ENCODE peak calls at places on chromosomes 7 and 10, in four cellular contexts. R, D, E and O are unnamed samples.

GRCh38 chr10:23516530-23516929 is 77.7 kb downstream of the OTUD1 start:
- DNase-seq in R (no peak), D (no peak), E (peak; percentile 15), O (no peak)

GRCh38 chr7:106657085-106657991 is 3.6 kb downstream of the CCDC71L start:
- DNase-seq in R (no peak), D (no peak), E (no peak), O (no peak)

GRCh38 chr7:130210181-130210935 is 2.7 kb downstream of the SSMEM1 start:
- DNase-seq in R (no peak), D (peak; percentile 49), E (no peak), O (no peak)

GRCh38 chr7:43850348-43851116 is 18.8 kb downstream of the MRPS24 start:
- DNase-seq in R (no peak), D (no peak), E (no peak), O (no peak)

GRCh38 chr7:30660331-30661255 is 21.7 kb downstream of the CRHR2 start:
- DNase-seq in R (no peak), D (no peak), E (no peak), O (no peak)

GRCh38 chr10:34742456-34742855 is 72.6 kb downstream of the PARD3 start:
- DNase-seq in R (no peak), D (no peak), E (no peak), O (no peak)

GRCh38 chr7:23074443-23075244 is 30.9 kb upstream of the KLHL7 start:
- DNase-seq in R (no peak), D (no peak), E (no peak), O (no peak)

GRCh38 chr7:37724732-37725131 is 41.2 kb downstream of the GPR141 start:
- DNase-seq in R (no peak), D (no peak), E (no peak), O (no peak)

GRCh38 chr10:132020456-132020855 is 38.7 kb upstream of the BNIP3 start:
- DNase-seq in R (no peak), D (no peak), E (no peak), O (no peak)

GRCh38 chr7:55573526-55573925 is 1.2 kb upstream of the VOPP1 start:
- DNase-seq in R (no peak), D (no peak), E (no peak), O (no peak)

GRCh38 chr10:72297281-72297967 is 23.7 kb downstream of the DDIT4 start:
- DNase-seq in R (no peak), D (peak; percentile 84), E (peak; percentile 98), O (peak; percentile 87)

GRCh38 chr10:110499796-110500514 is 2.2 kb downstream of the DUSP5 start:
- DNase-seq in R (no peak), D (no peak), E (no peak), O (no peak)

GRCh38 chr10:110497438-110498086 is at the start of gene DUSP5:
- DNase-seq in R (peak; percentile 85), D (no peak), E (peak; percentile 88), O (no peak)

GRCh38 chr10:110500515-110500905 is 2.8 kb downstream of the DUSP5 start:
- DNase-seq in R (no peak), D (no peak), E (peak; percentile 76), O (no peak)

GRCh38 chr10:110498087-110498981 is 627 bp downstream of the DUSP5 start:
- DNase-seq in R (no peak), D (no peak), E (no peak), O (no peak)

DNA sequence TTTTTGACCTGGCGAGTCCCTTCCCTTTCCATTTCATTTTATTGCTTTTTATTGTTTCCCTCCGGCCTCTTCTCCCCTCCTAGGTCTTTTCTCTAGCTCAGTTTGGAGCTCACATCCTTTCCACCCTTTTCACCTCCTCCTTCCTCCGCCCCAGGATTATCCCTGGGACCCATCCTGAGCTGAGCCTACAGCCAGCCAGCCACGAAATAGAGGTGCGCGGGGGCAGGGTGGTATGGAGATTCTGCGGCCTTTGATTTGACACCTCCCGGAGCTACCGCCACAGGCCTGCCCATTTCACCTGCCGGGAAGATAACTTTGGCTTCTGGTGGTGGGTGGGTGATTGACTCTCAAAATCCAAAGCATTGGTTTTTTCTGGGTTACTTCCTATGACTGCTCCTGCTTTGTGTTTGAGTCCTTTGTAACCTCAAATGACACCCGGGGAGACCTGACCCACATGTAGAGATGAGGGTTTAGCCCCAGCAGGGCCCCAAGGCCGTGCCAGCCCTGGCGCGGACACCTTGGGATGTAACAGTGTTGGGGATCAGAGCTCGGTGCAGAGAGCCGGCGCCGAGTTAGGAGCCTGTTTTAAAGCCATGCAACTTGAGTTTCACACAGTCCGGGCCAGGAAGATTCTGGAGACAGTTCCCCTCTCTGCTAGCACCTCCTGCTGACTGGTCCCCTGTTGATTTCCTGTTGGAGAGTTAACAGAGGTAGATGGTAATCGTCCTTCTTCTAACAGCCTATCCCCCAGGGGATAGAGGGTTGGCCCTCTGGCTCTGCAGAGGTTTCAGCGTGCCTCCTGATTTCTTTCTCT is 1.5 kb downstream of the DUSP5 start:
- DNase-seq in R (no peak), D (no peak), E (no peak), O (no peak)
- TF ChIP-seq CTCF in R (peak; percentile 35), D (peak; percentile 55), E (peak; percentile 54), O (peak; percentile 58)

DNA sequence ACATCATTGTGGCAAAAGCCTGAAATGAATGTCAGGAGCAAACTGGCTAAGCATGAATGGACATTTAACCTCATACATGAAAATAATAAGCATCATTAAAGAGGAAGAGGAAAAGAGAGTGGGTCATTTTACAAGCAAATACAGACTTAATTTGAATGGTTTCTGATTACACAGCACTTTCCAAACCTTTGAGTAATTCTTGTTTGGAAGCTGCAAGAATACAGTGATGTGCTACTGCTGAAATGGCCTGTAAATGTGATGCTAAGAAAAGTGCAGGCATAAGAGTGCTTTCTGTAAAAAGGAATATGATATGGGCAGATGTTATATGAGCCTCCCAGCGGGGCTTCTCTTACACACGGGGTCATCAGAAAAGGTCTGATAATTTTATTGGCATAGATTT is 30.2 kb downstream of the TAS2R16 start:
- DNase-seq in R (no peak), D (no peak), E (no peak), O (no peak)
- H3K4me3 ChIP-seq in R (no peak overlapping the region), D (no peak overlapping the region), E (no peak overlapping the region), O (no peak overlapping the region)

DNA sequence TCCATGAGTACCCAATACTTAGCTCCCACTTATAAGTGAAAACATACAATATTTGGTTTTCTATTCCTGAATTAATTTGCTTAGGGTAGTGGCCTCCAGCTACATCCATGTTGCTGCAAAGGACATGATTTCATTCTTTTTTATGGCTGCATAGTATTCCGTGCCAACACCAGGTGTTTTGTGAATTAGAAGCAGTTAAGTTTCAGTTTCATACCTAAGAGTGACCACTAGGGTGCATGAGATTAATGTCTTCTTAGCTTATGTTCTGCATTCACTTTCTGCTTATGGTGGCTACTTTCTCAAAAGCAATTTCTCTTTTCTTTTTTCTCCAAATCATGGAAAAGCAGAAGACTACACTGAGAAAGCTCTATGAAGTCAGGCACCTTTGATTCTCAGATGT is 65.1 kb upstream of the VSTM2A start:
- DNase-seq in R (no peak), D (no peak), E (no peak), O (no peak)
- TF ChIP-seq CTCF in R (no peak), D (no peak), E (no peak), O (no peak)

GRCh38 chr7:17311952-17312351 is 13.5 kb downstream of the AHR start:
- DNase-seq in R (no peak), D (no peak), E (no peak), O (no peak)
- H3K4me3 ChIP-seq in R (no peak overlapping the region), D (no peak overlapping the region), E (no peak overlapping the region), O (no peak overlapping the region)

GRCh38 chr10:101769541-101770180 is 6.3 kb downstream of the FGF8 start:
- DNase-seq in R (no peak), D (no peak), E (no peak), O (no peak)
- TF ChIP-seq CTCF in R (no peak), D (no peak), E (no peak), O (no peak)